ENCODE peak calls at places on chromosomes 2 and 18, in seven cellular contexts. U is A549, J is HCT116, H is right lobe of liver, B is heart left ventricle, N is body of pancreas, O is K562. W is an unnamed sample.

GRCh38 chr18:48843162-48843561 is 107.6 kb downstream of the SMAD7 start:
- ATAC-seq in H (no peak), B (no peak), N (no peak), U (no peak), O (no peak), J (no peak), W (no peak)

GRCh38 chr2:25076749-25077148 is 34.9 kb downstream of the EFR3B start:
- ATAC-seq in J (no peak), N (no peak), B (no peak), U (no peak), O (no peak), H (no peak), W (no peak)

GRCh38 chr2:155871940-155872339 is 460.6 kb downstream of the NR4A2 start:
- ATAC-seq in J (no peak), U (no peak), N (no peak), H (no peak), B (no peak), O (no peak), W (no peak)

GRCh38 chr18:57461652-57462269 is 26.6 kb downstream of the ONECUT2 start:
- ATAC-seq in O (no peak), N (no peak), B (no peak), H (peak), U (no peak), J (no peak), W (no peak)

GRCh38 chr18:6220129-6220528 is 194.6 kb downstream of the L3MBTL4 start:
- ATAC-seq in U (no peak), B (no peak), O (no peak), J (no peak), N (no peak), H (no peak), W (no peak)

GRCh38 chr2:233208382-233209116 is 42.9 kb upstream of the ATG16L1 start:
- ATAC-seq in N (no peak), O (peak), U (peak), H (no peak), J (peak), B (no peak), W (no peak)

GRCh38 chr2:68110102-68110501 is 47.3 kb upstream of the C1D start:
- ATAC-seq in B (no peak), O (peak), J (peak), N (no peak), U (peak), H (no peak), W (no peak)

GRCh38 chr2:221312634-221313033 is 259.5 kb downstream of the EPHA4 start:
- ATAC-seq in N (no peak), H (no peak), U (no peak), B (no peak), O (no peak), J (no peak), W (no peak)

GRCh38 chr2:85231952-85232351 is 95.8 kb downstream of the TGOLN2 start:
- ATAC-seq in J (no peak), U (no peak), B (no peak), O (no peak), H (no peak), N (no peak), W (no peak)

GRCh38 chr2:217929757-217930707 is 72.8 kb downstream of the TNS1 start:
- ATAC-seq in J (no peak), H (peak), B (peak), O (no peak), U (no peak), N (peak), W (peak)

GRCh38 chr2:9050122-9050809 is 46.8 kb upstream of the MBOAT2 start:
- ATAC-seq in H (no peak), B (no peak), N (no peak), O (peak), U (no peak), J (no peak), W (no peak)

GRCh38 chr2:134459706-134460406 is 206.0 kb downstream of the MGAT5 start:
- ATAC-seq in H (no peak), O (no peak), J (no peak), B (no peak), U (no peak), N (no peak), W (no peak)

GRCh38 chr2:230924470-230925341 is at the start of gene GPR55:
- ATAC-seq in U (peak), B (no peak), N (no peak), H (no peak), O (peak), J (peak), W (no peak)

GRCh38 chr2:174013310-174013751 is 48.2 kb upstream of the SP3 start:
- ATAC-seq in N (peak), U (no peak), J (no peak), B (peak), O (peak), H (peak), W (peak)

GRCh38 chr2:120771556-120772208 is 36.0 kb downstream of the GLI2 start:
- ATAC-seq in H (no peak), O (no peak), U (peak), N (peak), B (peak), J (peak), W (peak)

GRCh38 chr2:38957972-38958371 is 68.3 kb downstream of the ARHGEF33 start:
- ATAC-seq in U (no peak), J (no peak), B (no peak), O (no peak), N (no peak), H (no peak), W (no peak)

GRCh38 chr2:191006297-191006696 is 7.7 kb downstream of the STAT1 start:
- ATAC-seq in J (no peak), N (no peak), O (no peak), B (no peak), H (no peak), U (no peak), W (no peak)

GRCh38 chr2:191001624-191002023 is 12.3 kb downstream of the STAT1 start:
- ATAC-seq in H (no peak), O (no peak), J (no peak), N (no peak), U (no peak), B (no peak), W (no peak)

GRCh38 chr2:191006997-191007604 is 6.9 kb downstream of the STAT1 start:
- ATAC-seq in J (no peak), O (no peak), N (no peak), B (no peak), U (no peak), H (no peak), W (no peak)

GRCh38 chr2:191001032-191001431 is 12.9 kb downstream of the STAT1 start:
- ATAC-seq in O (no peak), H (no peak), U (no peak), N (no peak), J (no peak), B (no peak), W (no peak)

DNA sequence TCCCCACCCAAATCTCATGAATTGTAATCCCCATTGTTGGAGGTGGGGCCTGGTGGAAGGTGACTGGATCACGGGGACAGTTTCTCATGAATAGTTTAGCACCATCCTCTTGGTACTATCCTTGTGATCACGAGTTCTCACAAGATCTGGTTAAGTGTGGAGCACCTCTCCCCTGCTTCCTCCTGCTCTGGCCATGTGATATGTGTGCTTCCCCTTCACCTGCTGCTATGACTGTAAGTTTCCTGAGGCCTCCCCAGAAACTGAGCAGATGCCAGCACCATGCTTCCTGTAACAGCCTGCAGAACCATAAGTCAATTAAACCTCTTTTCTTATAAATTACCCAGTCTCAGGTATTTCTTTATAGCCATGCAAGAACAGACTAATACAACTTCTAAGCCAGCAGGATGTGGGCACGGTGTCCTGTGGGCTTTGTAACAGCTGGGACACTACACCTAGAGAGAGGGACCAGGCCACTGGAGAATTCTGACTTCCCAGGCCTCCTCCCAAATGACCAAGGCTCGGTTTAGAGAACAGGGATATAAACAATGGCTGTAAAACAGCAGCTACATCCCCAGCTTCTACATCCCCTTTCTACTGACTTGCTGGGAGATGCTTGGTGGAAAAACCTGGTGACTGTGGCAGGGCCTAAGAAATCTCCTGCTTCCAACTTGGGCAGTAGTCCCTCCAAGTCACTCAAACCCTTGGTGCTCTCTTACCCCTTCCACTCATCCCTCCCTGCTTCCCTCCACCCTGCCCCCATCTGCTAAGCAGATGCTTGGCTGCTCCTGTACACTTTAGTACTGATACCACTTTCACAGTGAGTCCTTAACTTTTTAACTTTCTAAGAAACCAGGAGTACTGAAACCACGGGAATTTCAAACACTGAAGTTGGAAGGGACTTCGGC is 10.3 kb downstream of the STAT1 start:
- ATAC-seq in O (no peak), N (no peak), H (no peak), B (no peak), J (no peak), U (no peak), W (no peak)
- TF ChIP-seq POLR2A in O (no peak), N (no peak), H (no peak), B (no peak), J (no peak), U (no peak), W (no peak)

GRCh38 chr2:28869494-28870145 is 489 bp downstream of the TRMT61B start:
- ATAC-seq in J (peak), O (peak), U (peak), B (peak), H (no peak), N (peak), W (peak)

GRCh38 chr2:28871620-28872019 is 1.5 kb upstream of the TRMT61B start:
- ATAC-seq in H (no peak), J (no peak), B (no peak), N (no peak), U (no peak), O (no peak), W (no peak)

GRCh38 chr2:28868611-28869010 is 1.5 kb downstream of the TRMT61B start:
- ATAC-seq in H (no peak), N (no peak), J (no peak), U (no peak), B (no peak), O (no peak), W (no peak)

GRCh38 chr2:28870146-28870891 is at the start of gene TRMT61B:
- ATAC-seq in B (peak), H (peak), N (peak), U (peak), J (peak), O (peak), W (peak)
- TF ChIP-seq POLR2A in B (no peak), H (peak), N (peak), U (peak), J (peak), O (peak), W (peak)

DNA sequence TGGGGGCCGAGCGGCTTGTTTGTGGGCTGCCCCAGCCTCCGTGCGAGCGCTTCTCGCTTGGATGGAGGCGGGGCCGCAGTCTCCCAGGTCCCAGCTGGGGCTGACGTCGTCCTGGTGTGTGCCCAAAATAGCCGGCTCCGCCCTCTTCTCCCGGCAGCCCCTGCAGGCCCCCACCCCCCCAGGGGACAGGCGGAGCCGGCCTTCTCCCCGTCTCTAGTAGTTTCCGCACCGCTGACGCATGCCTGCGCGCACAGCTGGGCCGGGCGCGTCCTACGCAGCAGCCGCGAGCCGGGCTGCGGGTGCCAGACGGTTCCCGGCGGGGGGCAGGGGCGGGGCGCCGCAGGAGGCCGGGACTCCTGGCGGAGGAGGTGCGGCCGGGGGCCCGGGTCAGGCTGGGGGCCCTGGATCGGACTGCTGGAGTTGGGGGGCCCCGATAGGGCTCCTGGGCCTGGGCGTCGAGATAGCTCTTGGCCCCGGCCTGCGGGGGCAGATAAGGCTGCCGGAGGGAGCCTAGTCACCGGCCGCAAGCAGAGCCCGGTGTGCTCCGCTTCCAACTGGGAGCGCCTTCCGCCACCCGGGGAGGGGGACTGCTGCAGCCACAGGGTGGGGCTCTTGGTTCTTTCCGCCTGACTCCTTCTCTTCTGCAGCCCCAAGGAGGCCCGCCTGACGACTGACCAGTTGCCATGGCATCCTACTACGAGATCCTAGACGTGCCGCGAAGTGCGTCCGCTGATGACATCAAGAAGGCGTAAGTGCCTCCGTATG is at the start of gene DNAJB2:
- ATAC-seq in H (peak), J (peak), U (peak), O (peak), N (peak), B (peak), W (peak)
- TF ChIP-seq POLR2A in H (peak), J (no peak), U (peak), O (no peak), N (peak), B (no peak), W (peak)

GRCh38 chr2:241609859-241610793 is 26.8 kb downstream of the THAP4 start:
- ATAC-seq in U (no peak), N (peak), H (peak), J (peak), B (peak), O (peak), W (peak)
- TF ChIP-seq POLR2A in U (no peak), N (peak), H (no peak), J (no peak), B (no peak), O (no peak), W (peak)

GRCh38 chr2:64019083-64019974 is at the start of gene VPS54:
- ATAC-seq in U (peak), J (peak), H (peak), O (peak), B (peak), N (peak), W (peak)
- TF ChIP-seq POLR2A in U (peak), J (peak), H (peak), O (peak), B (no peak), N (peak), W (peak)

GRCh38 chr2:74454654-74455511 is at the start of gene INO80B:
- ATAC-seq in U (peak), N (peak), J (peak), B (peak), H (peak), O (peak), W (peak)
- TF ChIP-seq POLR2A in U (peak), N (no peak), J (peak), B (no peak), H (no peak), O (peak), W (no peak)

GRCh38 chr2:236993-237539 is 26.8 kb downstream of the SH3YL1 start:
- ATAC-seq in J (no peak), B (no peak), H (no peak), N (no peak), O (no peak), U (no peak), W (no peak)
- TF ChIP-seq POLR2A in J (no peak), B (no peak), H (no peak), N (no peak), O (no peak), U (no peak), W (no peak)

GRCh38 chr18:70720607-70721006 is 431.8 kb downstream of the SOCS6 start:
- ATAC-seq in O (no peak), H (no peak), N (no peak), J (no peak), B (no peak), U (no peak), W (no peak)
- TF ChIP-seq POLR2A in O (no peak), H (no peak), N (no peak), J (no peak), B (no peak), U (no peak), W (no peak)